ENCODE peak calls at places on chromosome 12, in four cellular contexts. G is kidney tubule cell, U is G401, T is NCI-H2171 treated with DMSO at 0.1 percent for 48 hours. N is an unnamed sample.
A peak's percentile ranks its signal among the peaks of the same experiment; 100 is the strongest.

GRCh38 chr12:110744176-110744575 is 1.5 kb upstream of the PPP1CC start:
- DNase-seq in G (peak; percentile 53), U (peak; percentile 41), T (no peak), N (peak; percentile 89)

GRCh38 chr12:3632256-3633240 is 120.4 kb downstream of the CRACR2A start:
- DNase-seq in G (no peak), U (no peak), T (no peak), N (no peak)

GRCh38 chr12:108635201-108635996 is 1.7 kb upstream of the SELPLG start:
- DNase-seq in G (no peak), U (no peak), T (peak; percentile 32), N (no peak)

GRCh38 chr12:96371787-96372699 is 28.2 kb downstream of the CDK17 start:
- DNase-seq in G (no peak), U (no peak), T (no peak), N (no peak)

GRCh38 chr12:132723764-132724140 is 13.1 kb downstream of the PGAM5 start:
- DNase-seq in G (no peak), U (no peak), T (no peak), N (no peak)

GRCh38 chr12:29781705-29782266 is 2.0 kb downstream of the TMTC1 start:
- DNase-seq in G (no peak), U (no peak), T (no peak), N (no peak)

GRCh38 chr12:2095878-2096277 is 43.1 kb downstream of the CACNA1C start:
- DNase-seq in G (no peak), U (no peak), T (no peak), N (no peak)

GRCh38 chr12:19316420-19316819 is 122.9 kb upstream of the AEBP2 start:
- DNase-seq in G (peak; percentile 61), U (no peak), T (no peak), N (no peak)

GRCh38 chr12:77584860-77585259 is 245.8 kb upstream of the NAV3 start:
- DNase-seq in G (no peak), U (peak; percentile 69), T (peak; percentile 86), N (no peak)

GRCh38 chr12:79737875-79738718 is 47.3 kb upstream of the PAWR start:
- DNase-seq in G (peak; percentile 66), U (peak; percentile 65), T (peak; percentile 68), N (peak; percentile 31)

GRCh38 chr12:62123721-62124203 is 136.4 kb upstream of the USP15 start:
- DNase-seq in G (peak; percentile 56), U (peak; percentile 19), T (peak; percentile 45), N (peak; percentile 34)

GRCh38 chr12:94147991-94148840 is at the start of gene PLXNC1:
- DNase-seq in G (peak; percentile 33), U (peak; percentile 78), T (peak; percentile 47), N (no peak)

GRCh38 chr12:63978519-63978918 is 134.0 kb downstream of the SRGAP1 start:
- DNase-seq in G (peak; percentile 69), U (no peak), T (no peak), N (no peak)

GRCh38 chr12:91974541-91974940 is 171.1 kb downstream of the BTG1 start:
- DNase-seq in G (no peak), U (no peak), T (no peak), N (no peak)

GRCh38 chr12:8157484-8158198 is 826 bp downstream of the ZNF705A start:
- DNase-seq in G (peak; percentile 96), U (no peak), T (no peak), N (no peak)

N was measured in pons.